ENCODE peak calls at places on chromosomes 11 and 22, in nine cellular contexts. O is RPMI8226; J is stimulated activated CD4-positive, alpha-beta T cell treated with anti-CD3 and anti-CD28 coated beads, TNF-alpha, amount 100 ng/mL, for 4 hours; Y is DMS79; L is HEK293T; R is HuH-7.5; T is cardiac muscle cell; N is HS-5; S is AG20443. P is an unnamed sample.

GRCh38 chr11:69650081-69650831 is 9.3 kb downstream of the CCND1 start:
- DNase-seq in O (no peak), J (no peak), Y (no peak), L (no peak), R (no peak), T (no peak), N (no peak), S (no peak), P (no peak)

GRCh38 chr11:4430060-4430459 is 19.0 kb upstream of the OR52K2 start:
- DNase-seq in O (no peak), J (no peak), Y (no peak), L (no peak), R (no peak), T (no peak), N (no peak), S (no peak), P (no peak)

GRCh38 chr11:72333657-72334056 is 89.7 kb upstream of the PHOX2A start:
- DNase-seq in O (peak; percentile 4), J (no peak), Y (no peak), L (peak; percentile 30), R (no peak), T (peak; percentile 41), N (no peak), S (no peak), P (peak; percentile 38)

GRCh38 chr22:42967933-42968332 is 47.0 kb downstream of the PACSIN2 start:
- DNase-seq in O (no peak), J (no peak), Y (no peak), L (no peak), R (no peak), T (no peak), N (no peak), S (peak; percentile 78), P (no peak)

GRCh38 chr11:66136752-66137123 is 66.7 kb downstream of the PACS1 start:
- DNase-seq in O (no peak), J (no peak), Y (no peak), L (no peak), R (peak; percentile 23), T (no peak), N (no peak), S (no peak), P (no peak)

GRCh38 chr22:25728064-25728463 is 13.9 kb upstream of the MYO18B start:
- DNase-seq in O (no peak), J (no peak), Y (peak; percentile 2), L (no peak), R (no peak), T (peak; percentile 40), N (no peak), S (no peak), P (no peak)

GRCh38 chr11:65798882-65799281 is 12.0 kb downstream of the OVOL1 start:
- DNase-seq in O (no peak), J (no peak), Y (no peak), L (no peak), R (no peak), T (no peak), N (no peak), S (no peak), P (no peak)

GRCh38 chr22:41625577-41625976 is 4.5 kb downstream of the XRCC6 start:
- DNase-seq in O (no peak), J (no peak), Y (no peak), L (no peak), R (no peak), T (no peak), N (no peak), S (no peak), P (no peak)

GRCh38 chr11:66291706-66292542 is at the start of gene TMEM151A:
- DNase-seq in O (peak; percentile 56), J (no peak), Y (no peak), L (no peak), R (peak; percentile 97), T (no peak), N (no peak), S (peak; percentile 51), P (no peak)

GRCh38 chr11:32704775-32705174 is 89.7 kb downstream of the CCDC73 start:
- DNase-seq in O (no peak), J (no peak), Y (no peak), L (no peak), R (no peak), T (no peak), N (no peak), S (no peak), P (no peak)

GRCh38 chr11:74686792-74687191 is 44.4 kb downstream of the CHRDL2 start:
- DNase-seq in O (no peak), J (no peak), Y (no peak), L (no peak), R (no peak), T (no peak), N (no peak), S (peak; percentile 79), P (no peak)

GRCh38 chr22:49973018-49973965 is 12.7 kb downstream of the PIM3 start:
- DNase-seq in O (no peak), J (no peak), Y (no peak), L (no peak), R (no peak), T (no peak), N (no peak), S (no peak), P (no peak)

GRCh38 chr11:17892409-17892808 is 120.4 kb downstream of the SERGEF start:
- DNase-seq in O (no peak), J (no peak), Y (no peak), L (no peak), R (no peak), T (no peak), N (no peak), S (no peak), P (no peak)

GRCh38 chr11:122202951-122203456 is 87.0 kb upstream of the BLID start:
- DNase-seq in O (peak; percentile 37), J (no peak), Y (no peak), L (peak; percentile 76), R (peak; percentile 33), T (peak; percentile 74), N (no peak), S (peak; percentile 83), P (peak; percentile 2)

GRCh38 chr22:37425800-37426531 is 1.3 kb downstream of the ELFN2 start:
- DNase-seq in O (peak; percentile 97), J (no peak), Y (peak; percentile 58), L (no peak), R (no peak), T (no peak), N (no peak), S (no peak), P (no peak)

GRCh38 chr11:115617767-115618166 is 113.6 kb upstream of the CADM1 start:
- DNase-seq in O (no peak), J (no peak), Y (no peak), L (no peak), R (no peak), T (no peak), N (no peak), S (no peak), P (no peak)

GRCh38 chr11:35764414-35764813 is 101.8 kb downstream of the TRIM44 start:
- DNase-seq in O (no peak), J (no peak), Y (no peak), L (no peak), R (no peak), T (no peak), N (no peak), S (no peak), P (no peak)

GRCh38 chr11:396948-397548 is 3.0 kb downstream of the PKP3 start:
- DNase-seq in O (no peak), J (no peak), Y (no peak), L (no peak), R (no peak), T (no peak), N (no peak), S (peak; percentile 90), P (no peak)

GRCh38 chr11:83990160-83990733 is 704.1 kb upstream of the CCDC90B start:
- DNase-seq in O (no peak), J (no peak), Y (no peak), L (no peak), R (no peak), T (no peak), N (no peak), S (no peak), P (no peak)

GRCh38 chr11:5288912-5289525 is 12.7 kb downstream of the OR51B4 start:
- DNase-seq in O (no peak), J (no peak), Y (no peak), L (no peak), R (no peak), T (no peak), N (no peak), S (no peak), P (no peak)

GRCh38 chr11:69244286-69244685 is 49.7 kb upstream of the MYEOV start:
- DNase-seq in O (no peak), J (no peak), Y (no peak), L (no peak), R (no peak), T (no peak), N (no peak), S (no peak), P (no peak)

GRCh38 chr22:25525376-25525775 is 39.1 kb upstream of the GRK3 start:
- DNase-seq in O (no peak), J (no peak), Y (no peak), L (no peak), R (no peak), T (no peak), N (no peak), S (no peak), P (no peak)

GRCh38 chr22:30947163-30947820 is 21.3 kb downstream of the MORC2 start:
- DNase-seq in O (no peak), J (no peak), Y (peak; percentile 93), L (no peak), R (no peak), T (no peak), N (no peak), S (peak; percentile 13), P (no peak)